ENCODE peak calls at places on chromosomes 4 and X, in six cellular contexts. N is IMR-90; Y is CD8-positive, alpha-beta T cell; W is stomach; S is Peyer's patch; O is mesenchymal stem cell. H is an unnamed sample. For H3K27me3, the result is how much of the 10 kb centered on the place peaks cover.

GRCh38 chrX:103254171-103254824 is 657 bp downstream of the TCEAL8 start:
- DNase-seq in N (peak), Y (no peak), W (peak), S (peak), O (peak), H (peak)

GRCh38 chrX:43703211-43703791 is 47.2 kb downstream of the MAOA start:
- DNase-seq in N (peak), Y (no peak), W (no peak), S (no peak), O (peak), H (peak)

GRCh38 chr4:16250665-16251365 is 24.5 kb upstream of the TAPT1 start:
- DNase-seq in N (peak), Y (no peak), W (no peak), S (no peak), O (no peak), H (no peak)

GRCh38 chr4:99885063-99885664 is 9.1 kb downstream of the LAMTOR3 start:
- DNase-seq in N (peak), Y (no peak), W (no peak), S (no peak), O (peak), H (peak)

GRCh38 chr4:112029642-112030235 is 115.5 kb upstream of the FAM241A start:
- DNase-seq in N (no peak), Y (no peak), W (no peak), S (no peak), O (no peak), H (peak)

GRCh38 chr4:89110541-89110985 is 770 bp upstream of the TIGD2 start:
- DNase-seq in N (no peak), Y (no peak), W (no peak), S (peak), O (no peak), H (no peak)

GRCh38 chrX:132876509-132876837 is 82.0 kb downstream of the HS6ST2 start:
- DNase-seq in N (no peak), Y (no peak), W (no peak), S (no peak), O (peak), H (no peak)

GRCh38 chr4:6134612-6135220 is 65.6 kb downstream of the JAKMIP1 start:
- DNase-seq in N (no peak), Y (peak), W (no peak), S (no peak), O (no peak), H (no peak)

GRCh38 chrX:67693928-67694327 is 150.1 kb downstream of the AR start:
- DNase-seq in N (no peak), Y (no peak), W (no peak), S (no peak), O (peak), H (peak)

GRCh38 chr4:5824635-5825034 is 68.3 kb downstream of the CRMP1 start:
- DNase-seq in N (peak), Y (no peak), W (no peak), S (no peak), O (peak), H (peak)

GRCh38 chr4:132344924-132345828 is 803.9 kb upstream of the PCDH10 start:
- DNase-seq in N (no peak), Y (no peak), W (no peak), S (no peak), O (no peak), H (no peak)

GRCh38 chr4:26860922-26861433 is 337 bp downstream of the STIM2 start:
- DNase-seq in N (peak), Y (peak), W (peak), S (peak), O (no peak), H (peak)

GRCh38 chr4:181525641-181526040 is 717.6 kb upstream of the TENM3 start:
- DNase-seq in N (no peak), Y (no peak), W (no peak), S (no peak), O (no peak), H (no peak)

GRCh38 chr4:2696423-2696822 is 59.7 kb downstream of the TNIP2 start:
- DNase-seq in N (no peak), Y (no peak), W (no peak), S (peak), O (no peak), H (no peak)

GRCh38 chr4:168221298-168221697 is 97.3 kb downstream of the DDX60 start:
- DNase-seq in N (peak), Y (no peak), W (no peak), S (no peak), O (peak), H (peak)

GRCh38 chr4:98290511-98290910 is 29.3 kb downstream of the RAP1GDS1 start:
- DNase-seq in N (peak), Y (no peak), W (no peak), S (no peak), O (peak), H (peak)

GRCh38 chrX:3262906-3263305 is 83.5 kb downstream of the MXRA5 start:
- DNase-seq in N (peak), Y (no peak), W (no peak), S (no peak), O (peak), H (peak)

GRCh38 chr4:22170353-22170752 is 221.8 kb upstream of the KCNIP4 start:
- DNase-seq in N (peak), Y (no peak), W (no peak), S (no peak), O (peak), H (peak)

GRCh38 chr4:168516841-168517240 is 20.0 kb downstream of the PALLD start:
- DNase-seq in N (no peak), Y (no peak), W (no peak), S (no peak), O (no peak), H (no peak)

GRCh38 chr4:42396361-42397255 is 680 bp upstream of the SHISA3 start:
- DNase-seq in N (no peak), Y (no peak), W (no peak), S (no peak), O (peak), H (no peak)

GRCh38 chr4:42397256-42397634 is at the start of gene SHISA3:
- DNase-seq in N (no peak), Y (no peak), W (no peak), S (peak), O (peak), H (peak)

GRCh38 chr4:42397635-42398447 is 553 bp downstream of the SHISA3 start:
- DNase-seq in N (peak), Y (no peak), W (no peak), S (no peak), O (peak), H (no peak)

GRCh38 chr4:42399393-42399792 is 2.1 kb downstream of the SHISA3 start:
- DNase-seq in N (no peak), Y (no peak), W (no peak), S (no peak), O (no peak), H (no peak)

DNA sequence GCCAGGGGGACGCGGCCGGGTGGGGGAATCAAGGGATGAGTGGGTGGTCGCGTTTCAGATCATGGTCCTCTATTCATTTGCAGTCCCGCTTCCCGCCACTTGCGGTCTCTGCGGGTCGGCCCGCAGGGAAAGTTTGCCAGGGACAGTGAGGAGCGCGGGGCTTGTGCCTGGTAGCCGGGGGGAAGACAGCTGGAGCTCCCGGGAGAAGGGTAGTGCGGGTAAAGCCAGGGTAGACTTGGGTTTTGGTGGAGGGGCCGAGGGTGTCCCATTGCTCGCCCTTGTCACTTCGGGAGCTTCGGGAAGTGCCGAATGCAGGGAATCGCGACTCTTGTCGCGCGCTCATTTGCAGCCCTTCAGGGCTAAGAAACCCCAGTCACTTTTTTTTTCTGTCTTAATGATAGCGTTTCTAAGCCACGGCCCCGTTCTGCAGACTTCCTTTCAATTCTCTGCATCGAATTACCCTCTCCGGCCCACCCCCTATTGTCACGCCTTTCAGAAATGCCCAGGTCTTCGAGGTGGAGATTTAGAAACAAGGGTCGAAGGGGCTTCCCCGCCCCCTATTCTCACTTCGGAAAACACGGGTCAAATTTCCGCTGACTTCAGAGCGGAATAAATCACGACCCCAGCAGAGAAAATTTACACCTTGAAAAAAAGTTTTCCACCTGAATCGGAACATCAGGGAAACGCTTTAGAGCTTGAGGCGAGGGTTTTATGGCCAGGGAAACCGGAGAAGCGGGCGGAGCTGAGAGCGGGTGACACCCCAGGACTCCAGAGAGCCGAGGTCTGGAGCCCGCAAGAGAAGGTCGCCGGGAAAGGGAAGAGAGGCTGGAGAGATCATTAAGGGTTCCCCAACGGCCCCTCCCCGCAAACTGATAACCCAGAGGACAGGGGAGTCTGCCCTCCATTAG is 1.4 kb downstream of the SHISA3 start:
- DNase-seq in N (no peak), Y (no peak), W (no peak), S (no peak), O (no peak), H (no peak)
- H3K27me3 ChIP-seq in N (under half), Y (under half), W (under half), S (under half), O (under half), H (under half)

GRCh38 chrX:115311139-115311538 is 21.6 kb downstream of the LUZP4 start:
- DNase-seq in N (no peak), Y (no peak), W (no peak), S (no peak), O (no peak), H (no peak)
- H3K4me3 ChIP-seq in N (no peak), Y (no peak), W (no peak), S (no peak), O (no peak), H (no peak)

GRCh38 chrX:25021132-25021498 is 5.3 kb upstream of the ARX start:
- DNase-seq in N (no peak), Y (no peak), W (no peak), S (no peak), O (no peak), H (no peak)
- H3K27me3 ChIP-seq in N (half or more), Y (under half), W (under half), S (under half), O (half or more), H (half or more)

GRCh38 chrX:134020910-134021309 is 35.5 kb upstream of the GPC3 start:
- DNase-seq in N (no peak), Y (no peak), W (no peak), S (no peak), O (no peak), H (no peak)

GRCh38 chrX:134025986-134026731 is 40.8 kb upstream of the GPC3 start:
- DNase-seq in N (no peak), Y (no peak), W (no peak), S (no peak), O (no peak), H (no peak)

GRCh38 chrX:134024686-134025377 is 39.4 kb upstream of the GPC3 start:
- DNase-seq in N (no peak), Y (no peak), W (no peak), S (no peak), O (no peak), H (peak)

GRCh38 chrX:134023851-134024281 is 38.5 kb upstream of the GPC3 start:
- DNase-seq in N (no peak), Y (no peak), W (no peak), S (no peak), O (peak), H (no peak)

GRCh38 chrX:134026732-134027311 is 41.4 kb upstream of the GPC3 start:
- DNase-seq in N (peak), Y (no peak), W (peak), S (no peak), O (peak), H (peak)
- H3K4me3 ChIP-seq in N (no peak), Y (no peak), W (no peak), S (no peak), O (no peak), H (peak)

DNA sequence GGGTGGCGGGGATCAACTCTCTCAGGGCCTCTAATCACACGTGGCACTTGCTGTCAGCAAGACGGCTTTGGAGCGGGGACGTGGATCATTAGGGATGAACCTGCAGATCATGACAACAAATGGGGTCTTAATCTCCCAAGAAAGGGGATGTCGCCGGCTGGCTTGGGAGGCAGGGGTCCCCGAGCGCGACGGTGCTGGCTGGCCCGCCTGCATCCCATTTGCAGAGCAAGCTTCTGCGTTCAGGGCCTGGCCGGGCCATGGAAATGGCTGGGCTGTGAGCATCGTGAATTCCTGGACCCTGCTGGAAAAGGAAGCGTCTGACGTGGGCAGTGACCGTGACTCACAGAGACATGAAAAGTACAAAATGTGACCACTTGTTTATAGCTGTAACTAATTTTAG is 85.1 kb upstream of the SHOX start:
- DNase-seq in N (no peak), Y (no peak), W (no peak), S (no peak), O (no peak), H (peak)
- H3K27me3 ChIP-seq in N (under half), Y (under half), W (under half), S (under half), O (under half), H (under half)

DNA sequence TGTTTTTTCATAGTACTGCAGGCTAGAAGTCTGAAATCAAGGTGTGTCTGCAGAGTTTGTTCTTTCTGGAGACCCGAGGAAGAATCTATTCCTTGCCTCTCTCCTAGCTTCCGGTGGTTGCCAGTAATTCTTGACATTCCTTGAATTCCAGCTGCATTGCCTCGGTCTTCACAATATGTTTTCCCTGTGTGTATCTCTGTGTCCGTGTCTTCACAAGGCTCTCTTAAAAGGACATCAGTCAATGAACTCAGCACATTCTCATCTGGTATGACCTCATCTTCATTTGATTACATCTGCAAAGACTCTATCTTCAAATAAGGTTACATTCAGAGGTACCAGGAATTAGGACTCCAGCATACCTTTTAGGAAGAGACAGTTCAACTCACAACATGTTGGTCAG is 163.4 kb downstream of the BANK1 start:
- DNase-seq in N (peak), Y (no peak), W (no peak), S (no peak), O (peak), H (peak)
- H3K4me3 ChIP-seq in N (no peak), Y (no peak), W (no peak), S (no peak), O (no peak), H (peak)

GRCh38 chrX:139801397-139801813 is 93.4 kb upstream of the MCF2 start:
- DNase-seq in N (no peak), Y (no peak), W (no peak), S (no peak), O (no peak), H (no peak)
- H3K27me3 ChIP-seq in N (under half), Y (under half), W (under half), S (under half), O (under half), H (under half)

GRCh38 chrX:143757887-143758286 is 37.3 kb upstream of the SPANXN2 start:
- DNase-seq in N (no peak), Y (no peak), W (no peak), S (no peak), O (no peak), H (no peak)
- H3K4me3 ChIP-seq in N (no peak), Y (no peak), W (no peak), S (no peak), O (no peak), H (no peak)

GRCh38 chrX:72081605-72082320 is 50.0 kb downstream of the RTL5 start:
- DNase-seq in N (no peak), Y (no peak), W (no peak), S (no peak), O (no peak), H (no peak)
- H3K27me3 ChIP-seq in N (half or more), Y (under half), W (under half), S (under half), O (under half), H (under half)

GRCh38 chrX:46015653-46016052 is 529.6 kb downstream of the ZNF674 start:
- DNase-seq in N (no peak), Y (no peak), W (no peak), S (no peak), O (no peak), H (no peak)
- H3K4me3 ChIP-seq in N (no peak), Y (no peak), W (no peak), S (no peak), O (no peak), H (no peak)

H was measured in adipocyte.